ENCODE peak calls at places on chromosomes 5 and 9, in five cellular contexts. H is GM12865, C is lung, T is AG10803, M is tibial artery. N is an unnamed sample.

GRCh38 chr5:173707392-173707791 is 90.9 kb upstream of the BOD1 start:
- DNase-seq in H (peak), C (no peak), T (peak), M (peak), N (peak)

GRCh38 chr9:20319641-20320337 is 302.5 kb downstream of the MLLT3 start:
- DNase-seq in H (no peak), C (no peak), T (peak), M (no peak), N (peak)

GRCh38 chr9:91547076-91547475 is 123.4 kb upstream of the NFIL3 start:
- DNase-seq in H (no peak), C (no peak), T (no peak), M (no peak), N (no peak)

GRCh38 chr9:37729499-37729898 is 24.1 kb upstream of the TRMT10B start:
- DNase-seq in H (no peak), C (no peak), T (no peak), M (no peak), N (no peak)

GRCh38 chr9:97501177-97501971 is at the start of gene TMOD1:
- DNase-seq in H (peak), C (peak), T (no peak), M (peak), N (peak)

GRCh38 chr5:7886849-7887460 is 18.0 kb downstream of the MTRR start:
- DNase-seq in H (peak), C (no peak), T (peak), M (no peak), N (peak)

GRCh38 chr5:166916021-166916420 is 1375.4 kb upstream of the WWC1 start:
- DNase-seq in H (no peak), C (no peak), T (no peak), M (no peak), N (no peak)

GRCh38 chr9:88583901-88584596 is 49.1 kb downstream of the NXNL2 start:
- DNase-seq in H (no peak), C (no peak), T (peak), M (no peak), N (peak)

GRCh38 chr5:146051678-146052077 is 53.7 kb downstream of the PLAC8L1 start:
- DNase-seq in H (no peak), C (no peak), T (peak), M (no peak), N (no peak)

GRCh38 chr5:24381861-24382460 is 262.8 kb downstream of the CDH10 start:
- DNase-seq in H (no peak), C (no peak), T (no peak), M (no peak), N (no peak)

GRCh38 chr5:165722401-165722800 is 2217.0 kb downstream of the MAT2B start:
- DNase-seq in H (no peak), C (no peak), T (no peak), M (no peak), N (no peak)

GRCh38 chr9:93210324-93210973 is 26.5 kb downstream of the WNK2 start:
- DNase-seq in H (no peak), C (no peak), T (no peak), M (no peak), N (no peak)

GRCh38 chr5:96017951-96018350 is 56.3 kb upstream of the ELL2 start:
- DNase-seq in H (no peak), C (no peak), T (peak), M (no peak), N (peak)

GRCh38 chr5:53037141-53037859 is 48.1 kb downstream of the ITGA2 start:
- DNase-seq in H (no peak), C (no peak), T (peak), M (no peak), N (peak)

GRCh38 chr9:137550958-137551655 is 572 bp upstream of the MRPL41 start:
- DNase-seq in H (no peak), C (peak), T (peak), M (peak), N (peak)

GRCh38 chr9:104974053-104974983 is 46.4 kb upstream of the ABCA1 start:
- DNase-seq in H (no peak), C (no peak), T (no peak), M (no peak), N (no peak)

GRCh38 chr9:86413966-86414880 is 60.0 kb upstream of the TUT7 start:
- DNase-seq in H (peak), C (no peak), T (peak), M (no peak), N (peak)

GRCh38 chr5:124157320-124157719 is 589.1 kb downstream of the ZNF608 start:
- DNase-seq in H (peak), C (no peak), T (no peak), M (no peak), N (no peak)

GRCh38 chr5:179265529-179266290 is 79.6 kb downstream of the ADAMTS2 start:
- DNase-seq in H (no peak), C (peak), T (peak), M (peak), N (peak)

GRCh38 chr5:156824800-156825199 is 25.3 kb upstream of the PPP1R2B start:
- DNase-seq in H (peak), C (no peak), T (peak), M (no peak), N (peak)

GRCh38 chr9:77896269-77897245 is 135.1 kb downstream of the GNAQ start:
- DNase-seq in H (no peak), C (no peak), T (no peak), M (no peak), N (no peak)

GRCh38 chr5:34483442-34484033 is 172.6 kb upstream of the RAI14 start:
- DNase-seq in H (no peak), C (no peak), T (no peak), M (no peak), N (no peak)

GRCh38 chr5:158820891-158821290 is 278.8 kb downstream of the EBF1 start:
- DNase-seq in H (peak), C (no peak), T (no peak), M (no peak), N (no peak)

GRCh38 chr5:156971415-156971814 is 8.4 kb upstream of the TIMD4 start:
- DNase-seq in H (no peak), C (no peak), T (no peak), M (no peak), N (no peak)

GRCh38 chr5:159403906-159404641 is 73.8 kb upstream of the IL12B start:
- DNase-seq in H (no peak), C (no peak), T (peak), M (no peak), N (no peak)

GRCh38 chr9:116501871-116502270 is 185.2 kb upstream of the TRIM32 start:
- DNase-seq in H (no peak), C (no peak), T (peak), M (no peak), N (peak)

GRCh38 chr5:58794875-58795274 is 212.0 kb downstream of the RAB3C start:
- DNase-seq in H (peak), C (no peak), T (no peak), M (no peak), N (no peak)

GRCh38 chr5:157214399-157214798 is 33.8 kb downstream of the ITK start:
- DNase-seq in H (no peak), C (no peak), T (no peak), M (no peak), N (no peak)

GRCh38 chr5:84487963-84488362 is 103.3 kb upstream of the EDIL3 start:
- DNase-seq in H (no peak), C (no peak), T (peak), M (no peak), N (peak)

GRCh38 chr9:101458955-101459631 is 23.5 kb upstream of the ALDOB start:
- DNase-seq in H (peak), C (no peak), T (peak), M (no peak), N (peak)

GRCh38 chr5:9653811-9654210 is 23.7 kb upstream of the TAS2R1 start:
- DNase-seq in H (peak), C (no peak), T (peak), M (no peak), N (peak)

DNA sequence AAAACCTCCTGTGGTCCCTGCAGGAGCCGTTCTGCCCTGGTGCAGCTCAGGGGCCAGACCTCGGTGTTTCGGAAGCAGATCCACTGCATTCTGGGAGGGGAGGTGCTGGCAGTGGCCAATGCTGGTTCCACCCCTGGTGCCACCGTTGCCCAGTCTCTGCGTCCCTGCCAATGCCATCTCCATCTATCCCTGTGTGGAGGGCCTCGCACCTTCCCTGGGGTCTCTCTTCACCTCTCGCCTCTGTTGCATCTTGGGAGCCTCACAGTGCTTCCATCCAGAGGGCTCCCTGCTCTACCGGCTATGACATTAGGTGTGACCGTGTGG is 15.3 kb downstream of the NCS1 start:
- DNase-seq in H (no peak), C (no peak), T (no peak), M (no peak), N (no peak)
- H3K4me3 ChIP-seq in H (no peak), C (no peak), T (peak), M (peak), N (no peak)

DNA sequence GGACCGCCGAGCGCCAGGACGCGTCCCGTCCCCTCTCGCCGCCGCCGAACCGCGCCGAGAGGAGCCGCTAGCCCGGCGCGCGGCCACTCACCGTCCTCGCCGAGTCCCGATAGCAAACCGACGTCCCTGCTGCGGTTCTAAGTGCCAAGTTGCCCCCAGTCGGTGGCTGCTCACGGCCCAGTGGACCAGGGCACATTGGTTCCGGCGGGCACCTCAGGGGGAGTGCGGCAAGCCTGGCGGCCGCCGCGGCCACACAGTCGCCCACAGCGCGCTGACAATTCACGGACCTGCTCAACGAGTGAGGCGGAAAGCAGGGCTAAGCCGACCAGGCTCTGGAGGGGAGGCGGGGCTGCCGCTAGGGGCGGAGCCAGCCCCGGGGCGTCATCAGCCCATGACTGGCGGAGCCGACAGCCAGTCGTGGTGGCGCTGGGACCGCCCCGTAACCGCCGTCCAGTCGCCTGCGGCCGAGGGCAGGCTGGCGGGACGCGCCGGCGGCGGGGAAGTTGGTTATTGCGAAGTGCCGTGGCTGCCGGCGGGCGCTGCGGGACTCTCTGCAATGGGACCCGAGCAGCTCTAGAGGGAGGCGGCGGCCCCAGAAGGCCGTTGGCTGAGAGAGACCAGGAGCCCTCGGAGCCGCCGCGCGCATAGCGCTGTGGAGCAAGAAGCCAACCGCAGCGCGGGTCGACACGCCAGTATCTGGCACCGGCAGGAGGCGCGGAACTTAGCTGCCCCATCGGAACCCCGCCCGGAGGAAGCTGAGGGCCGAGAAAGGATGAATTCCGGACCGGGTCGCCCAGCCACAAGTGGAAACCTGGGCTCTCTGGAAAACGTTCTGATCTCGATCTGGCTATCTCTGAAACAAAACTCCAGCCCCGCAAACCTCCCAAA is at the start of gene MARCHF3:
- DNase-seq in H (peak), C (peak), T (peak), M (peak), N (peak)
- TF ChIP-seq CTCF in H (no peak), C (no peak), T (peak), M (peak), N (peak)

GRCh38 chr9:8825600-8826147 is 1026.1 kb upstream of the DMAC1 start:
- DNase-seq in H (no peak), C (no peak), T (no peak), M (no peak), N (no peak)
- H3K4me3 ChIP-seq in H (no peak), C (no peak), T (no peak), M (no peak), N (no peak)

DNA sequence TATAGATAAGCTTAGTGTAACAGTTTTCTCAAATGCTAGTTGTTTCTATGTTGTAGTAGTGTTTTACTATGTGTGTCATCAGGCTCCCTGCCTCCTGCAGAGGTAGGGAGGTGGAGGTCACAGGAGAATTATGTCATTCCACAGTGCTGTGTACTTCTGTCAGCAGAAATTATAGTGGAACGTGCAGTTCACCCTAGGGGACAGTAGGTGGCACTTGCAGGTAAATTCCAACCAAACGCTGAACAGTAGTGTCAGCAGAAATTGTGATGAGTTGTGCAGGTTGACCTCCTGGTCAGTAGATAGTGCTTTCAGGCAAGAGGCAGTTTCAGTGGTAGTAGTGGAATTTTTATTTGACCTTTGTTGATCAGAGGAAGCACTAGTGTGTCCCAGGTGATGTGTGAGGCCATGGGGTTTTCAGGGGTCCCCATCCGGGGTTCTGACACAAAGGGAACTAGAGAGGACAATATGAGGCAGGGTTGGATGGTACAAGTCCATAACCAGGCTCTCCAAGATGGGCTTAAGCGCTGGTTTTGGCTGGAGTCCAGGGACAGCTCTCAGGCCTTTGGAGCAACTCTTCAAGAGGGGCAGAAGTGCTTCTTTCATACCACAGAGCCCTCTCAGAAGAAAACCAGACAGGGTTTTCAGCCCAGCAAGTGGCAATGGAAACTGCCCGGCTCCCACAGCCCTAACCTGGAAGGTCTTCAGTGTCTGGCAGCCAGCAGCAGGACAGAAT is 402.9 kb downstream of the CYLC2 start:
- DNase-seq in H (peak), C (peak), T (no peak), M (no peak), N (peak)
- TF ChIP-seq CTCF in H (peak), C (peak), T (no peak), M (no peak), N (peak)

DNA sequence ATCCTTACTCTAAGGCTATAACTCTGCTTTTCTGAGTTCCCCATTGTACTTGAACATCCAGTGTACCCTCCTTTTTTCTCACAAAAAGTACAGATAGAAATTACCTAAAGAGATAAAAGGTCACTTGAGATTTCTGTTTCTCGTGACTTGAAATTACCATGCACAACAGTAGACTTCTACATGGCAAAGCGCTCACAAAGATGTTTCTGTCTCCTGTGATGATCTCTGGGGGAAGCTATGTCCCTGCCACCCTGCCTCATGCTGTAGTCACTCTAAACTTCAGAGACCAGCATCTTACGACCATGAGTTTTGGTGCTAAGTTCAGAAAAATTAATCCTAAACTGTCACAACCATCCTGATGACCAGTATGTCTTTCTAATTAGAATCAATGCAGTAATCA is 36.2 kb downstream of the NFIB start:
- DNase-seq in H (no peak), C (no peak), T (no peak), M (no peak), N (no peak)
- H3K4me3 ChIP-seq in H (no peak), C (no peak), T (no peak), M (no peak), N (no peak)

GRCh38 chr9:123448247-123448646 is 92.2 kb downstream of the CRB2 start:
- DNase-seq in H (no peak), C (no peak), T (no peak), M (no peak), N (no peak)
- TF ChIP-seq CTCF in H (no peak), C (no peak), T (no peak), M (no peak), N (no peak)

DNA sequence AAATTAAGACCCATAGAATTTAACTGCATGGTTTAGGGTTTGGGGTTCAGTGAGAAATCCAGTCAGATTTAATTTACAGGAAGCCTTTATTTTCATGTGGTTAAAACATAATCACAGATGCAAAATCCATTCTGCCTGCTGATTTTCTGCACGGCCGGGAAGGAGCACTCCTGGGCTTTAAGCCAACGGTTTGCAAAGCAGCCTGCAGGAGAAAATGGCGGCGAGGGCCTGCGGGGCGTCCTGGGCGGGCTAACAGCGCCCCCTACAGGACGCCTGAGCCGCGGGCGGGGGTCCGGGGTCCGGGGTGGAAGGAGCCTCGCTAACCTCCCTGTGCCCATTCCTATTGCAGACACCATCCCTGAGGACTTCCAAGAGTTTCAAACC is 47.6 kb downstream of the THBS4 start:
- DNase-seq in H (peak), C (peak), T (peak), M (peak), N (peak)
- H3K4me3 ChIP-seq in H (peak), C (no peak), T (peak), M (peak), N (peak)

GRCh38 chr5:169099801-169100734 is 200.9 kb downstream of the SLIT3 start:
- DNase-seq in H (no peak), C (no peak), T (peak), M (peak), N (no peak)

GRCh38 chr5:169097897-169098296 is 203.0 kb downstream of the SLIT3 start:
- DNase-seq in H (no peak), C (no peak), T (no peak), M (no peak), N (no peak)

GRCh38 chr5:169098331-169099121 is 202.4 kb downstream of the SLIT3 start:
- DNase-seq in H (no peak), C (no peak), T (no peak), M (no peak), N (no peak)

GRCh38 chr5:169101966-169102365 is 199.0 kb downstream of the SLIT3 start:
- DNase-seq in H (no peak), C (no peak), T (no peak), M (no peak), N (no peak)

GRCh38 chr5:169100735-169101075 is 200.2 kb downstream of the SLIT3 start:
- DNase-seq in H (no peak), C (no peak), T (peak), M (no peak), N (no peak)
- TF ChIP-seq CTCF in H (no peak), C (no peak), T (no peak), M (no peak), N (no peak)

N was measured in fibroblast of pulmonary artery.